ENCODE peak calls at places on chromosomes 3 and 15, in four cellular contexts. One of them, this sample, is unnamed.

GRCh38 chr3:127419140-127419539 is 131.3 kb upstream of the PRR20G start:
- DNase-seq in AG09309: no peak
- DNase-seq in astrocyte of the hippocampus: no peak
- DNase-seq in NCI-H1694: no peak
- DNase-seq in this sample: no peak

GRCh38 chr15:32919749-32920414 is 202.1 kb downstream of the GREM1 start:
- DNase-seq in AG09309: peak
- DNase-seq in NCI-H1694: no peak
- DNase-seq in astrocyte of the hippocampus: peak
- DNase-seq in this sample: no peak

GRCh38 chr3:47512416-47513124 is 942 bp downstream of the ELP6 start:
- DNase-seq in AG09309: no peak
- DNase-seq in astrocyte of the hippocampus: peak
- DNase-seq in NCI-H1694: no peak
- DNase-seq in this sample: no peak

GRCh38 chr15:99427668-99428361 is 138.0 kb upstream of the MEF2A start:
- DNase-seq in AG09309: no peak
- DNase-seq in NCI-H1694: no peak
- DNase-seq in astrocyte of the hippocampus: no peak
- DNase-seq in this sample: no peak

GRCh38 chr15:63466378-63467192 is 37.8 kb upstream of the USP3 start:
- DNase-seq in astrocyte of the hippocampus: peak
- DNase-seq in NCI-H1694: peak
- DNase-seq in AG09309: no peak
- DNase-seq in this sample: no peak

GRCh38 chr3:112817271-112817670 is 29.4 kb downstream of the CD200R1L start:
- DNase-seq in AG09309: no peak
- DNase-seq in astrocyte of the hippocampus: no peak
- DNase-seq in NCI-H1694: no peak
- DNase-seq in this sample: no peak

GRCh38 chr3:14440531-14441239 is 38.3 kb downstream of the SLC6A6 start:
- DNase-seq in AG09309: no peak
- DNase-seq in astrocyte of the hippocampus: peak
- DNase-seq in NCI-H1694: peak
- DNase-seq in this sample: peak

GRCh38 chr3:43001556-43002121 is 22.5 kb downstream of the GASK1A start:
- DNase-seq in AG09309: no peak
- DNase-seq in NCI-H1694: no peak
- DNase-seq in astrocyte of the hippocampus: no peak
- DNase-seq in this sample: no peak

GRCh38 chr3:10173926-10174435 is 9.3 kb downstream of the IRAK2 start:
- DNase-seq in NCI-H1694: no peak
- DNase-seq in astrocyte of the hippocampus: peak
- DNase-seq in AG09309: peak
- DNase-seq in this sample: peak

GRCh38 chr15:67859331-67859946 is 19.6 kb upstream of the RNU6-1 start:
- DNase-seq in astrocyte of the hippocampus: peak
- DNase-seq in AG09309: no peak
- DNase-seq in NCI-H1694: no peak
- DNase-seq in this sample: no peak

GRCh38 chr15:54374184-54374947 is 396.1 kb downstream of the UNC13C start:
- DNase-seq in AG09309: no peak
- DNase-seq in astrocyte of the hippocampus: no peak
- DNase-seq in NCI-H1694: no peak
- DNase-seq in this sample: no peak

GRCh38 chr15:91866371-91866905 is 12.9 kb downstream of the SLCO3A1 start:
- DNase-seq in astrocyte of the hippocampus: no peak
- DNase-seq in AG09309: no peak
- DNase-seq in NCI-H1694: no peak
- DNase-seq in this sample: no peak